ENCODE peak calls at places on chromosomes 1 and 21, in five cellular contexts. U is foreskin fibroblast, N is kidney epithelial cell, M is suprapubic skin, E is Peyer's patch. J is an unnamed sample.

GRCh38 chr21:46392921-46393320 is 65.8 kb upstream of the DIP2A start:
- DNase-seq in U (peak; percentile 81), M (no peak), E (no peak), N (no peak), J (no peak)

GRCh38 chr21:18522181-18522771 is 118.7 kb upstream of the TMPRSS15 start:
- DNase-seq in N (no peak), E (no peak), M (no peak), U (no peak), J (no peak)

GRCh38 chr1:54577612-54578011 is 29.6 kb downstream of the ACOT11 start:
- DNase-seq in E (no peak), U (peak; percentile 43), N (no peak), M (no peak), J (no peak)

GRCh38 chr1:2972879-2973575 is 48.2 kb upstream of the ACTRT2 start:
- DNase-seq in N (no peak), E (no peak), M (peak; percentile 62), U (no peak), J (peak; percentile 15)

GRCh38 chr1:22626219-22626902 is 10.1 kb upstream of the C1QA start:
- DNase-seq in N (no peak), M (no peak), E (no peak), U (no peak), J (no peak)

GRCh38 chr1:114033219-114033706 is 54.0 kb downstream of the OLFML3 start:
- DNase-seq in N (no peak), E (no peak), M (no peak), U (peak; percentile 10), J (no peak)

GRCh38 chr21:44509539-44509938 is 30.5 kb downstream of the KRTAP10-1 start:
- DNase-seq in M (no peak), N (no peak), U (peak; percentile 11), E (no peak), J (no peak)

GRCh38 chr1:31651025-31651424 is 6.3 kb upstream of the PEF1 start:
- DNase-seq in M (no peak), U (no peak), N (no peak), E (no peak), J (no peak)

GRCh38 chr1:87120779-87121178 is 206.3 kb downstream of the HS2ST1 start:
- DNase-seq in U (no peak), M (no peak), N (no peak), E (no peak), J (no peak)

GRCh38 chr1:116919802-116920201 is 10.1 kb downstream of the PTGFRN start:
- DNase-seq in N (no peak), E (no peak), M (no peak), U (peak; percentile 16), J (no peak)
- TF ChIP-seq CTCF in N (no peak), E (no peak), M (no peak), U (no peak), J (no peak)

DNA sequence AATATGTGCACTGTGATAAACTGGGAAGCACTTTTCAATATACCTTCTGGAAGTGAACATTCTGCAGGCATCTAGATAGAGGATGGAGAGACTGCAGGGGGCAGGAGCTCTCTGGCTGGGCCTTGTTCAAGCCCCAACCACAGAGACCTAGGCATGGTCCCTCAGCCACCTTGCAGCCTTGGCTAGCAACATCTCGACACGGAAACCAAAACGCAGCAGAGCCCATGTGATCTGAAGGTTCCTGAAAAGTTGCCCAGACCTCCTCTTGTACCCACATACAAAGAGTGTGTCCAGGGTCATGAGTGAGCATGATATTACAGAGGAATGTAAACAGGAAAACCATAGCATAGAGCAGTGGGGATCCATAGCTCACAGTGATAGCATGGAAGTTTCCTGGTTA is 33.1 kb upstream of the SAMD11 start:
- DNase-seq in E (no peak), M (no peak), N (no peak), U (no peak), J (no peak)
- TF ChIP-seq CTCF in E (no peak), M (no peak), N (no peak), U (no peak), J (no peak)

GRCh38 chr1:28668191-28668955 is at the start of gene GMEB1:
- DNase-seq in N (no peak), M (peak; percentile 91), E (peak; percentile 80), U (peak; percentile 93), J (peak; percentile 85)
- TF ChIP-seq CTCF in N (no peak), M (no peak), E (no peak), U (no peak), J (no peak)

DNA sequence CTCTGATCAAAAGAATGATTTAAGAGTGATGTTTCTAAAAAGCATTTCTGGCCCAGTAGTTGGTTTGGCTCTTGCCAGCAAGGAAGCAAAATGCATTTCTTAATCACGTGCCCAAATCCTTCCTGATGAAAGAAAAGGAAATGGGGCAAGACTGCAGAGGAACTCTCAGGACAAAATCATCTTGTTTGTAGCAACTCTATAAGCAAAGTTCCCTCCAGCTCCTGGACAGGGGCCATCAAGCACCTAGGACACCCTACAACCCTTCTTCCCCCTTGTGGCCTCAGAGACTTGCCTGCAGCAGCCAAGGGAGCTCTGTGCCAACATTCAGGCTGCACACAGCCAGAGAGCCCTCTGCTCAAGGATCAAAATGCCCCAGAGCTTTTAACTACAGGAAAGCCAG is 105.1 kb downstream of the KIAA0319L start:
- DNase-seq in N (no peak), E (no peak), U (peak; percentile 88), M (no peak), J (no peak)
- TF ChIP-seq CTCF in N (no peak), E (no peak), U (peak; percentile 12), M (no peak), J (no peak)

GRCh38 chr1:52385376-52385775 is 18.8 kb downstream of the ORC1 start:
- DNase-seq in N (no peak), M (no peak), U (no peak), E (no peak), J (no peak)

DNA sequence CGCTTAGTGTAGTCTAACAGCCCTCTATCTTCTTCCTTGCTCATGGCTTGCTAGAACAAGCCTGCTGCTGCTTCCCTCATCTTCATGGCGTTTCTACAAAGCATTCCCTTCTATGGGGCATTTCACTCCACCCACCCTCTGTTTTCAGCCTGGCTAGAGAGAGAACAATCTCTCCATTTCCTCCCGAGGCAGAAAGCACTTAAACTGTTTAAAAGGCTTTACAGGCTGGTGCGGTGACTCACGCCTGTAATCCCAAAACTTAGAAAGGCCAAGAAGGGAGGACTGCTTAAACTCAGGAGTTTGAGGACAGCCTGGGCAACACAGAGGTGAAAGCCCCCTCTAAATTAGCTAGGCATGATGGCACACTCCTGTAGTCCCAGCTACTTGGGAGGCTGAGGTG is 17.8 kb downstream of the ORC1 start:
- DNase-seq in U (peak; percentile 20), E (no peak), M (no peak), N (no peak), J (no peak)
- TF ChIP-seq CTCF in U (no peak), E (no peak), M (no peak), N (no peak), J (no peak)

DNA sequence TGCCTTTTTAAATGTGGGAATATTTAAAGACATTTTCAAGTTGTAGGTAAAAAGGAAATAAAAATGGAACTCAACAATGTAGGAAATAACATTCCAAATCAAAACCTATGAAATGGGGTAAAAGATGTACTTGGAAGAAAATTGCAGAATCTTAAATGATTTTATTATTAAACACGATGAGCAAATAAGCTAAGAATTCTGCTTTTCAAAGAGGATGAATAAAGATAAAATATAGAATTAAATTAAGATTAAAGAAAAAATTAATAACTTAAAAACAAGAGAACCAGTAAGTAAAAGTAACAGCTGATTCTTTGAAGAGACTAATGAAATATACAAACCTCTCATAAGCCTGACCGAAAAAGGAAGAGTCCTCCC is 74.0 kb downstream of the NPHP4 start:
- DNase-seq in M (no peak), U (no peak), E (no peak), N (no peak), J (no peak)
- TF ChIP-seq CTCF in M (no peak), U (no peak), E (no peak), N (no peak), J (no peak)

DNA sequence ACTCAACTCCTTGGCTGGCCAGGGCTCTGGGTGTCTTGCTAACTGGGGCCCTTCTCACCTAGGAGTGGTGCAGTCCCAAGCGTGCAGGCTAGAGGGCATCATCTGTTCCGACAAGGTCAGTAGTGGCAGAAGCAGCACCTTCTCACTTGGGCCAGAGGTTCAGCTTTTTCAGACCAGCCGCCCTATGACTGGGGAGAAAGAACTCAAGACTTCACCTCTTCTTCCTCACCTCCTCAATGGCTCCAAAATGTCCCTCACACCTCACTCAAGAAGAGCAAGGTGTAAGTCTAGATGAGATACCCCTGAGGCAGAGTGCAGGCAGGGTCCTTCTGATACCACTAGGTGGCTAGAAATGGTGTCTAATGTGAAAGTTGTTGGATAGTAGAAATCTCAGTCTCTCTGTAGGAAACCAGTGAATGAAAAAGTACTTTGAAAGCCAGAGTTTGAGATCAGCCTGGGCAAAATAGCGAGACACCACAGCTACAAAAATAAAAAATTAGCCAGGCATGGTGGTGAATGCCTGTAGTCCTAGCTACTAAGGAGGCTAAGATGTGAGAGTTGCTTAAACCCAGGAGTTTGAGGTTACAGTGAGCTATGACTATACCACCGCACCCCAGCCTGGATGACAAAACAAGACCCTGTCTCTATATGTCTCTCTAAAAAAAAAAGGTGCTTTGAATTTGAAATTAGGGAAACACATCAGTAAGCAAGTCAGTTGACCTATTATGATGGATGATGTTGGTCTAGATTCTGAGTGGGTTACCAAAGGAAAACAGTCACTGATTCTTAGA is 8.6 kb upstream of the IL20 start:
- DNase-seq in E (no peak), N (no peak), M (no peak), U (no peak), J (no peak)
- TF ChIP-seq CTCF in E (peak; percentile 32), N (no peak), M (no peak), U (peak; percentile 28), J (peak; percentile 34)

GRCh38 chr1:6082430-6082971 is 36.8 kb downstream of the KCNAB2 start:
- DNase-seq in E (no peak), N (no peak), M (no peak), U (peak; percentile 58), J (no peak)

GRCh38 chr1:6083385-6083784 is 37.7 kb downstream of the KCNAB2 start:
- DNase-seq in E (no peak), U (no peak), M (no peak), N (no peak), J (no peak)

GRCh38 chr1:6081901-6082300 is 36.2 kb downstream of the KCNAB2 start:
- DNase-seq in M (no peak), U (no peak), N (no peak), E (no peak), J (no peak)

GRCh38 chr1:6077919-6078318 is 32.2 kb downstream of the KCNAB2 start:
- DNase-seq in N (no peak), U (no peak), M (no peak), E (no peak), J (no peak)

DNA sequence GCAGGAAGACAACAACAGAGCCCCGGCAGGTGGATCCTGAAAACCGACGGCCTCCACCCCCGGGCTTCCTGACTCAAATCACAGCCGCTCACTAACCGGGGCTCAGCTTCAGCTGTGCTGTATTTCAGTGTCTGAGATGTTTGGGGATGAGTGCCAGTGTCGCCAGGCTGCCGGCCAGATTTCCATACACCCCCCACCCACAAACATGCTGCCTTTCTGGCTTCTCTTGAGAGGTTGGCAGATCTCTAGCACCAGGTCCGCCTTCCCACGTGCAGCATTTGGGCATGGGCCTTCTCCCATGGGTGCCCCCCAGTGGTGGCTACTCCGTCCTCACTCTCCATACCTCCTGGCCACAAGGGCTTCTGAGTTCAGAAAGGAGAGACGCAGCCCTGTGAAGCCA is 34.8 kb downstream of the KCNAB2 start:
- DNase-seq in M (no peak), U (no peak), N (no peak), E (no peak), J (no peak)
- TF ChIP-seq CTCF in M (no peak), U (no peak), N (peak; percentile 21), E (no peak), J (no peak)

J was measured in natural killer cell.